ENCODE peak calls at places on chromosomes 13 and 19, in nine cellular contexts. One of them, this sample, is unnamed. For H3K4me1, the result is how much of the 10 kb centered on the place peaks cover.

GRCh38 chr13:78317030-78317429 is 286.3 kb downstream of the POU4F1 start:
- DNase-seq in DND-41: no peak
- DNase-seq in uterus: no peak
- DNase-seq in body of pancreas: no peak
- DNase-seq in fibroblast of lung: peak
- DNase-seq in thoracic aorta: no peak
- DNase-seq in endodermal cell: no peak
- DNase-seq in ascending aorta: no peak
- DNase-seq in ovary: no peak
- DNase-seq in this sample: no peak

GRCh38 chr13:24916464-24916863 is 152.5 kb downstream of the RNF17 start:
- DNase-seq in uterus: no peak
- DNase-seq in ovary: no peak
- DNase-seq in body of pancreas: no peak
- DNase-seq in DND-41: no peak
- DNase-seq in fibroblast of lung: no peak
- DNase-seq in endodermal cell: no peak
- DNase-seq in ascending aorta: no peak
- DNase-seq in thoracic aorta: no peak
- DNase-seq in this sample: no peak

GRCh38 chr13:107681611-107682010 is 533.7 kb downstream of the LIG4 start:
- DNase-seq in uterus: no peak
- DNase-seq in thoracic aorta: no peak
- DNase-seq in endodermal cell: no peak
- DNase-seq in ovary: no peak
- DNase-seq in ascending aorta: no peak
- DNase-seq in fibroblast of lung: no peak
- DNase-seq in body of pancreas: no peak
- DNase-seq in DND-41: no peak
- DNase-seq in this sample: no peak

GRCh38 chr19:10449037-10449436 is 28.7 kb downstream of the PDE4A start:
- DNase-seq in uterus: no peak
- DNase-seq in DND-41: no peak
- DNase-seq in ascending aorta: no peak
- DNase-seq in thoracic aorta: no peak
- DNase-seq in body of pancreas: no peak
- DNase-seq in fibroblast of lung: no peak
- DNase-seq in ovary: no peak
- DNase-seq in endodermal cell: no peak
- DNase-seq in this sample: no peak

GRCh38 chr13:60756306-60756705 is 359.3 kb downstream of the TDRD3 start:
- DNase-seq in endodermal cell: peak
- DNase-seq in body of pancreas: no peak
- DNase-seq in thoracic aorta: no peak
- DNase-seq in ovary: no peak
- DNase-seq in DND-41: no peak
- DNase-seq in fibroblast of lung: no peak
- DNase-seq in uterus: no peak
- DNase-seq in ascending aorta: no peak
- DNase-seq in this sample: no peak

GRCh38 chr13:90956036-90956435 is 391.5 kb upstream of the MIR17HG start:
- DNase-seq in ovary: no peak
- DNase-seq in DND-41: no peak
- DNase-seq in fibroblast of lung: no peak
- DNase-seq in body of pancreas: no peak
- DNase-seq in uterus: no peak
- DNase-seq in thoracic aorta: no peak
- DNase-seq in endodermal cell: no peak
- DNase-seq in ascending aorta: no peak
- DNase-seq in this sample: no peak

GRCh38 chr13:37009692-37010091 is 9.1 kb downstream of the EXOSC8 start:
- DNase-seq in endodermal cell: no peak
- DNase-seq in DND-41: no peak
- DNase-seq in thoracic aorta: no peak
- DNase-seq in body of pancreas: no peak
- DNase-seq in fibroblast of lung: no peak
- DNase-seq in ovary: no peak
- DNase-seq in uterus: no peak
- DNase-seq in ascending aorta: no peak
- DNase-seq in this sample: no peak

GRCh38 chr13:32040052-32040642 is 8.6 kb downstream of the FRY start:
- DNase-seq in thoracic aorta: no peak
- DNase-seq in DND-41: no peak
- DNase-seq in body of pancreas: no peak
- DNase-seq in ovary: no peak
- DNase-seq in fibroblast of lung: no peak
- DNase-seq in endodermal cell: no peak
- DNase-seq in uterus: no peak
- DNase-seq in ascending aorta: no peak
- DNase-seq in this sample: no peak

GRCh38 chr13:114120486-114121430 is 11.7 kb downstream of the RASA3 start:
- DNase-seq in fibroblast of lung: no peak
- DNase-seq in DND-41: no peak
- DNase-seq in uterus: no peak
- DNase-seq in ascending aorta: no peak
- DNase-seq in body of pancreas: no peak
- DNase-seq in endodermal cell: no peak
- DNase-seq in thoracic aorta: no peak
- DNase-seq in ovary: no peak
- DNase-seq in this sample: no peak

GRCh38 chr19:5023128-5023571 is 54.2 kb downstream of the KDM4B start:
- DNase-seq in DND-41: no peak
- DNase-seq in fibroblast of lung: no peak
- DNase-seq in thoracic aorta: no peak
- DNase-seq in uterus: peak
- DNase-seq in ovary: no peak
- DNase-seq in body of pancreas: no peak
- DNase-seq in ascending aorta: no peak
- DNase-seq in endodermal cell: no peak
- DNase-seq in this sample: no peak

GRCh38 chr19:42295342-42295741 is 6.6 kb upstream of the PRR19 start:
- DNase-seq in endodermal cell: no peak
- DNase-seq in fibroblast of lung: no peak
- DNase-seq in DND-41: no peak
- DNase-seq in body of pancreas: no peak
- DNase-seq in ascending aorta: no peak
- DNase-seq in uterus: no peak
- DNase-seq in thoracic aorta: no peak
- DNase-seq in ovary: no peak
- DNase-seq in this sample: no peak

GRCh38 chr13:48859168-48860105 is 116.3 kb upstream of the FNDC3A start:
- DNase-seq in fibroblast of lung: no peak
- DNase-seq in ascending aorta: no peak
- DNase-seq in DND-41: no peak
- DNase-seq in thoracic aorta: no peak
- DNase-seq in ovary: no peak
- DNase-seq in uterus: no peak
- DNase-seq in body of pancreas: no peak
- DNase-seq in endodermal cell: peak
- DNase-seq in this sample: no peak

GRCh38 chr13:74891610-74892009 is 590.4 kb downstream of the TBC1D4 start:
- DNase-seq in ovary: no peak
- DNase-seq in uterus: no peak
- DNase-seq in endodermal cell: no peak
- DNase-seq in ascending aorta: no peak
- DNase-seq in DND-41: no peak
- DNase-seq in thoracic aorta: no peak
- DNase-seq in fibroblast of lung: peak
- DNase-seq in body of pancreas: no peak
- DNase-seq in this sample: no peak

GRCh38 chr13:86174632-86175031 is 375.4 kb upstream of the SLITRK6 start:
- DNase-seq in ascending aorta: no peak
- DNase-seq in ovary: no peak
- DNase-seq in thoracic aorta: no peak
- DNase-seq in uterus: no peak
- DNase-seq in endodermal cell: no peak
- DNase-seq in fibroblast of lung: peak
- DNase-seq in body of pancreas: no peak
- DNase-seq in DND-41: no peak
- DNase-seq in this sample: no peak

GRCh38 chr13:36814465-36814864 is 4.6 kb upstream of the RFXAP start:
- DNase-seq in fibroblast of lung: no peak
- DNase-seq in DND-41: peak
- DNase-seq in body of pancreas: no peak
- DNase-seq in uterus: no peak
- DNase-seq in thoracic aorta: no peak
- DNase-seq in ascending aorta: no peak
- DNase-seq in ovary: no peak
- DNase-seq in endodermal cell: no peak
- DNase-seq in this sample: no peak

GRCh38 chr13:29537736-29538624 is 57.5 kb downstream of the SLC7A1 start:
- DNase-seq in DND-41: no peak
- DNase-seq in fibroblast of lung: no peak
- DNase-seq in ascending aorta: no peak
- DNase-seq in uterus: no peak
- DNase-seq in body of pancreas: no peak
- DNase-seq in ovary: no peak
- DNase-seq in thoracic aorta: no peak
- DNase-seq in endodermal cell: no peak
- DNase-seq in this sample: no peak

GRCh38 chr19:3061214-3062161 is 807 bp downstream of the TLE5 start:
- DNase-seq in uterus: peak
- DNase-seq in ovary: peak
- DNase-seq in ascending aorta: peak
- DNase-seq in body of pancreas: no peak
- DNase-seq in thoracic aorta: no peak
- DNase-seq in DND-41: peak
- DNase-seq in fibroblast of lung: peak
- DNase-seq in endodermal cell: no peak
- DNase-seq in this sample: no peak

GRCh38 chr19:640606-641170 is 1.0 kb downstream of the FGF22 start:
- DNase-seq in thoracic aorta: no peak
- DNase-seq in DND-41: no peak
- DNase-seq in ascending aorta: no peak
- DNase-seq in body of pancreas: no peak
- DNase-seq in endodermal cell: no peak
- DNase-seq in uterus: no peak
- DNase-seq in ovary: no peak
- DNase-seq in fibroblast of lung: no peak
- DNase-seq in this sample: no peak
- H3K4me3 ChIP-seq in thoracic aorta: no peak
- H3K4me3 ChIP-seq in DND-41: no peak
- H3K4me3 ChIP-seq in ascending aorta: no peak
- H3K4me3 ChIP-seq in body of pancreas: no peak
- H3K4me3 ChIP-seq in endodermal cell: no peak
- H3K4me3 ChIP-seq in uterus: no peak
- H3K4me3 ChIP-seq in ovary: no peak
- H3K4me3 ChIP-seq in fibroblast of lung: no peak
- H3K4me3 ChIP-seq in this sample: no peak

DNA sequence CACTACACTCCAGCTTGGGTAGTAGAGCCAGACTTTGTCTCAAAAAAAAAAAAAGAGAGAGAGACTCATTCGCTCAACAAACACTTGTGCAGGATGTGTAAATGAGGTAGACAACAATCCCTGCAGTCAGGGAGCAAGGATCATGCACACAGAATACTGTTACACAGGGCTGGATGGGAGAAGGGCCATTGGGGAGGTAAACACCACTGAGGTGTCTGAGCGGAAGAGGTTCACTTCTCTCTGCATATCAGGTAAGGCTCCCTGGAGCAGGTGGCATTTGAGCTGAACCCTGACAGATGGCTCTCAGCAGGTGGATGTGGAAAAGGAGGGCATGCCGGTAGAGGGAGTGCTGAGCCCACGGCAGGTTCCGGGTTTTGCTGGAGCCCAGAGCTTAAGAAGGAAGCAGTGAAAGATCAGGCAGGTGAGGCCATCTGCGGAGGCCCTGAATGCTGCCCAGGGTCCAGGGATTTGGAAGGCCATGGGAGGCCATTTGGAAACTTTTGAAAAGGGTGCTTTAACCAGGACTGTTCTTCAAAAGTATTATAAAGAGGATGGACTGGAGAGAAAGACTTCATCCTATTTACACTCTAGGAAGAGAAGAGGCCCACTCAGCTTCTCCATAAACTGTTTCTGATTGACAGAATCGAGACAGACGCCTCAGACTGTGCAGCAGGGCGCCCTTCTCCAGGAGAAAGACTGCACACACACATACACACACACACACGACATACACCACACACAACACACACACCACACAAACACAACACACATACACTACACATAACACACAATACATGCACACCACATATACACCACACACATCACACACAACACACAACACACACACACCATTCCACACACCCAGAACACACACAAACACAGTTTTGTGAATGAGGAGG is 199.4 kb downstream of the USP12 start:
- DNase-seq in body of pancreas: peak
- DNase-seq in uterus: no peak
- DNase-seq in ovary: no peak
- DNase-seq in thoracic aorta: no peak
- DNase-seq in DND-41: peak
- DNase-seq in fibroblast of lung: peak
- DNase-seq in endodermal cell: peak
- DNase-seq in ascending aorta: no peak
- DNase-seq in this sample: peak
- TF ChIP-seq CTCF in body of pancreas: peak
- TF ChIP-seq CTCF in uterus: no peak
- TF ChIP-seq CTCF in ovary: no peak
- TF ChIP-seq CTCF in thoracic aorta: no peak
- TF ChIP-seq CTCF in DND-41: peak
- TF ChIP-seq CTCF in fibroblast of lung: peak
- TF ChIP-seq CTCF in endodermal cell: peak
- TF ChIP-seq CTCF in ascending aorta: no peak
- TF ChIP-seq CTCF in this sample: peak

DNA sequence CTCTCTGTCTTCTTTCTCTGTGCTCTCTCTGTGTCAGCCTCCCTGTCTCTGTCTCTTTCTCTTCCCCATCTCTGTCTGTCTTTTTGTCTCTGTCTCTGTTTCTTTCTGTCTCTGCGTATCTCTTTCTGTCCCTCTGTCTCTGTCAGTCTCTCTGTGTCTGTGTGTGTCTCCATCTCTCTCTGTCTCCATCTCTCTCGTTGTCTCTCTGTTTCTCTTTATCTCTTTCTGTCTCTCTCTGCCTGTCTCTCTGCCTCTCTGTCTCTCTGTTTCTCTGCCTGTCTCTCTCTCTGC is 15.6 kb upstream of the TCF3 start:
- DNase-seq in endodermal cell: no peak
- DNase-seq in fibroblast of lung: no peak
- DNase-seq in ascending aorta: no peak
- DNase-seq in DND-41: no peak
- DNase-seq in uterus: no peak
- DNase-seq in thoracic aorta: no peak
- DNase-seq in ovary: no peak
- DNase-seq in body of pancreas: no peak
- DNase-seq in this sample: no peak
- H3K4me1 ChIP-seq in endodermal cell: under half
- H3K4me1 ChIP-seq in fibroblast of lung: under half
- H3K4me1 ChIP-seq in ascending aorta: under half
- H3K4me1 ChIP-seq in DND-41: under half
- H3K4me1 ChIP-seq in uterus: under half
- H3K4me1 ChIP-seq in thoracic aorta: under half
- H3K4me1 ChIP-seq in ovary: under half
- H3K4me1 ChIP-seq in body of pancreas: under half
- H3K4me1 ChIP-seq in this sample: under half

DNA sequence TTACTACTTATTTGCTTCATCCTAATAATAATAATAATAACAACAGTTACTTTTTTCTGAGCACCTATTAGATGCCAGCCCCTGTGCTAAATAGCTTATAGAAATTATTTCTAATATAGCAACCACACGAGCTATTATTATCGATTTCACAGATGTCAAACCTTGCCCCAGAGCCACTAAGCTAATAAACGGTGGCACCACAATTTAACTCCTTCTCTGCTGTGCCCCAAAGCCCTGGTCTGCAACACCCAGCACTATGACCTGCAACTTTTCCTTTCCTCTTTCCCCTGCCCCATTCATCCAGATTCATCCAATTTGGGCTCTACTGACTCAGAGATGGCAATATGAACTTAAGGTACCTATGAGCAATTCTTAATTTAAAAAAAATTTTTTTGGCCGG is 6.4 kb downstream of the RFX2 start:
- DNase-seq in uterus: no peak
- DNase-seq in endodermal cell: no peak
- DNase-seq in thoracic aorta: no peak
- DNase-seq in DND-41: no peak
- DNase-seq in fibroblast of lung: no peak
- DNase-seq in ascending aorta: no peak
- DNase-seq in body of pancreas: no peak
- DNase-seq in ovary: no peak
- DNase-seq in this sample: no peak
- H3K4me3 ChIP-seq in uterus: no peak
- H3K4me3 ChIP-seq in endodermal cell: no peak
- H3K4me3 ChIP-seq in thoracic aorta: peak
- H3K4me3 ChIP-seq in DND-41: no peak
- H3K4me3 ChIP-seq in fibroblast of lung: no peak
- H3K4me3 ChIP-seq in ascending aorta: no peak
- H3K4me3 ChIP-seq in body of pancreas: no peak
- H3K4me3 ChIP-seq in ovary: no peak
- H3K4me3 ChIP-seq in this sample: no peak

This sample was measured in Caco-2.